ENCODE peak calls at places on chromosomes 3 and 15, in four cellular contexts. U is fibroblast of the aortic adventitia, I is GM12892, G is T follicular helper cell. C is an unnamed sample.

GRCh38 chr3:197216169-197216860 is 82.1 kb downstream of the DLG1 start:
- DNase-seq in I (no peak), G (no peak), U (peak), C (peak)

GRCh38 chr3:151265866-151266265 is 12.5 kb downstream of the P2RY14 start:
- DNase-seq in I (no peak), U (no peak), G (no peak), C (no peak)

GRCh38 chr3:179000144-179000543 is 71.5 kb downstream of the ZMAT3 start:
- DNase-seq in G (no peak), I (no peak), U (peak), C (peak)

GRCh38 chr3:24119321-24119751 is 174.2 kb downstream of the NR1D2 start:
- DNase-seq in I (no peak), G (no peak), U (peak), C (peak)

GRCh38 chr3:13332158-13332557 is 88.0 kb downstream of the NUP210 start:
- DNase-seq in U (no peak), I (peak), G (no peak), C (peak)

GRCh38 chr15:41350057-41350717 is 17.5 kb downstream of the NUSAP1 start:
- DNase-seq in U (no peak), G (no peak), I (no peak), C (no peak)

GRCh38 chr15:57683481-57683880 is 23.0 kb upstream of the POLR2M start:
- DNase-seq in G (no peak), U (no peak), I (no peak), C (no peak)

GRCh38 chr3:74590620-74591262 is 23.7 kb downstream of the CNTN3 start:
- DNase-seq in U (no peak), I (no peak), G (no peak), C (no peak)

GRCh38 chr3:10753964-10754363 is 62.1 kb upstream of the SLC6A11 start:
- DNase-seq in G (no peak), I (no peak), U (peak), C (peak)

GRCh38 chr15:56984681-56985515 is 66.5 kb downstream of the TCF12 start:
- DNase-seq in G (no peak), I (no peak), U (peak), C (peak)

GRCh38 chr3:53030864-53031445 is 14.9 kb downstream of the SFMBT1 start:
- DNase-seq in U (no peak), I (no peak), G (peak), C (no peak)

GRCh38 chr15:79179108-79179561 is 88.6 kb upstream of the RASGRF1 start:
- DNase-seq in U (no peak), G (no peak), I (no peak), C (peak)

GRCh38 chr3:133040696-133041523 is 2.7 kb downstream of the TMEM108 start:
- DNase-seq in G (no peak), I (no peak), U (peak), C (peak)

GRCh38 chr3:131903988-131904415 is 130.8 kb downstream of the CPNE4 start:
- DNase-seq in U (peak), G (no peak), I (no peak), C (peak)

GRCh38 chr15:40060241-40060961 is 21.4 kb upstream of the SRP14 start:
- DNase-seq in U (no peak), I (no peak), G (no peak), C (no peak)

GRCh38 chr3:127822166-127822835 is at the start of gene MGLL:
- DNase-seq in U (peak), G (no peak), I (no peak), C (peak)

GRCh38 chr15:60390931-60391501 is 6.8 kb downstream of the ANXA2 start:
- DNase-seq in G (no peak), I (no peak), U (peak), C (peak)

GRCh38 chr3:152174876-152175575 is 93.7 kb upstream of the MBNL1 start:
- DNase-seq in I (no peak), G (no peak), U (no peak), C (peak)

GRCh38 chr3:70281663-70282062 is 30.8 kb downstream of the MDFIC2 start:
- DNase-seq in G (no peak), I (no peak), U (peak), C (peak)

GRCh38 chr3:14301558-14301957 is 100.8 kb upstream of the SLC6A6 start:
- DNase-seq in I (no peak), U (no peak), G (no peak), C (no peak)

GRCh38 chr15:31277335-31278055 is 49.1 kb upstream of the KLF13 start:
- DNase-seq in U (no peak), I (no peak), G (no peak), C (no peak)

GRCh38 chr15:85973584-85974347 is 105.9 kb upstream of the AGBL1 start:
- DNase-seq in G (no peak), U (no peak), I (no peak), C (no peak)

GRCh38 chr15:53759333-53759975 is at the start of gene WDR72:
- DNase-seq in U (no peak), I (no peak), G (no peak), C (no peak)

GRCh38 chr15:79172801-79173460 is 82.4 kb upstream of the RASGRF1 start:
- DNase-seq in I (no peak), U (no peak), G (no peak), C (no peak)

GRCh38 chr3:170257145-170257544 is 34.9 kb downstream of the PRKCI start:
- DNase-seq in U (no peak), G (no peak), I (no peak), C (no peak)

GRCh38 chr3:165192610-165193192 is 3.5 kb downstream of the SLITRK3 start:
- DNase-seq in U (no peak), G (no peak), I (no peak), C (no peak)

GRCh38 chr15:69604050-69604378 is 151.4 kb downstream of the RPLP1 start:
- DNase-seq in U (no peak), G (no peak), I (no peak), C (peak)